ENCODE peak calls at places on chromosomes 6 and 20, in seven cellular contexts. E, M, I, U, V, D and J are unnamed samples.

GRCh38 chr6:15066433-15067337 is 179.2 kb upstream of the JARID2 start:
- DNase-seq in D (peak), U (no peak), E (peak), V (peak), M (no peak), I (peak), J (peak)

GRCh38 chr6:128932061-128932460 is 49.1 kb downstream of the LAMA2 start:
- DNase-seq in M (no peak), U (no peak), D (no peak), V (no peak), I (no peak), E (peak), J (no peak)

GRCh38 chr6:113246186-113246585 is 611.0 kb upstream of the MARCKS start:
- DNase-seq in U (no peak), I (no peak), E (peak), V (no peak), D (no peak), M (no peak), J (no peak)

GRCh38 chr6:44226368-44227137 is 3.2 kb downstream of the SLC29A1 start:
- DNase-seq in I (no peak), U (no peak), V (peak), D (no peak), E (no peak), M (no peak), J (peak)

GRCh38 chr6:106046116-106046853 is 39.9 kb upstream of the PRDM1 start:
- DNase-seq in U (no peak), V (no peak), E (no peak), D (no peak), M (no peak), I (no peak), J (no peak)

GRCh38 chr6:36247691-36248090 is 22.2 kb upstream of the PNPLA1 start:
- DNase-seq in V (no peak), E (peak), I (no peak), D (peak), M (no peak), U (no peak), J (peak)

GRCh38 chr6:4613795-4614194 is 162.4 kb upstream of the CDYL start:
- DNase-seq in E (no peak), D (no peak), V (no peak), M (no peak), I (no peak), U (no peak), J (no peak)

GRCh38 chr20:38260025-38260377 is 534 bp downstream of the KIAA1755 start:
- DNase-seq in V (no peak), I (peak), U (no peak), E (no peak), D (no peak), M (no peak), J (no peak)

GRCh38 chr6:153090241-153090930 is 40.7 kb downstream of the RGS17 start:
- DNase-seq in E (peak), I (no peak), M (no peak), D (no peak), U (no peak), V (no peak), J (no peak)

GRCh38 chr6:41470341-41471063 is 75.7 kb upstream of the FOXP4 start:
- DNase-seq in I (no peak), E (no peak), V (no peak), D (peak), U (peak), M (peak), J (peak)

GRCh38 chr6:139472341-139473038 is 98.0 kb upstream of the CITED2 start:
- DNase-seq in M (no peak), I (no peak), V (peak), U (peak), D (no peak), E (peak), J (no peak)

GRCh38 chr6:105500693-105501092 is 97.8 kb upstream of the PREP start:
- DNase-seq in V (no peak), M (no peak), D (no peak), U (no peak), I (no peak), E (no peak), J (no peak)

GRCh38 chr6:170132561-170132991 is 158.3 kb downstream of the DLL1 start:
- DNase-seq in D (no peak), E (no peak), M (no peak), U (no peak), V (no peak), I (no peak), J (peak)

GRCh38 chr20:60784321-60784720 is 467.7 kb upstream of the CDH4 start:
- DNase-seq in I (no peak), M (no peak), U (no peak), E (no peak), V (no peak), D (no peak), J (no peak)

GRCh38 chr20:63172726-63173125 is 43.2 kb downstream of the YTHDF1 start:
- DNase-seq in M (no peak), V (peak), U (no peak), I (no peak), D (no peak), E (no peak), J (no peak)

GRCh38 chr6:52333840-52334200 is 28.1 kb upstream of the PAQR8 start:
- DNase-seq in M (no peak), D (no peak), I (no peak), E (no peak), U (no peak), V (no peak), J (no peak)

DNA sequence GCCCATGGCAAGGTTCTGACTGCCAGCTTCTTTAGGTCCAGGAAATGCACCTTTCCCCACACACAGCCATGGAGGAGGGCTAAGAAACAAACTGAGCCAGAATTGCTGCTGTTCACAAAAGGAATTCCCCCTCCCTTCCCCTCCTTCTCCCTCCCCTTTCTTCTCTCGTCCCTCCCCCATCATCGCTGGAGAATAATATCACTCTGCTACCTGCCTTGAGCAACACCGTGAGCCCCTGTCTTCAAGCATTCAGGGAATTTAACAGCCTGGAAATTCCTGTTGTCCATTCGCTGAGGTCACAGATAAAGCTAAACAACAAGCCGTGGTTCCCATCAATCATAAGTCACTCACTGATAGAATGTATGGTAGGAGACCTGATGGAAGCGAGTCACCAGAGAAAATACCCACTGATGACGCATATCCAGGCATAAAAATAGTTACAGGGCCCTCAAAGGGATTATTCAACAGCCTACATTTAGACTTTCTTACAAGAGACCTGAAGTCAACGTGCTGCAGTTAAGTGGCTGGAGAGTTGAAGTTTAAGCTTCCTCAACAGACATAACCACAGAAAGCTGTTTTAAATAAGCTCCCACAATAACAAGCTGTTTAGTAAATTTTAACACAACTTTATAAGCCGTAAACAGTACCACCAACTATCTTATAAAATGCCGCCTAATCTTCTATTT is 59.7 kb downstream of the HIVEP2 start:
- DNase-seq in I (no peak), U (peak), M (peak), V (no peak), D (peak), E (peak), J (peak)
- TF ChIP-seq POLR2A in I (no peak), U (peak), M (peak), V (no peak), D (no peak), E (peak), J (no peak)

GRCh38 chr6:37583261-37583660 is 83.6 kb upstream of the CCDC167 start:
- DNase-seq in M (no peak), U (no peak), I (no peak), E (no peak), V (no peak), D (no peak), J (no peak)

GRCh38 chr6:37580164-37580955 is 80.7 kb upstream of the CCDC167 start:
- DNase-seq in E (no peak), V (no peak), I (no peak), M (no peak), D (no peak), U (no peak), J (no peak)

GRCh38 chr6:37584654-37585522 is 85.2 kb upstream of the CCDC167 start:
- DNase-seq in V (no peak), I (no peak), U (no peak), M (no peak), D (no peak), E (no peak), J (no peak)

GRCh38 chr6:37579444-37580067 is 79.9 kb upstream of the CCDC167 start:
- DNase-seq in I (no peak), E (no peak), M (no peak), D (no peak), V (no peak), U (no peak), J (no peak)

DNA sequence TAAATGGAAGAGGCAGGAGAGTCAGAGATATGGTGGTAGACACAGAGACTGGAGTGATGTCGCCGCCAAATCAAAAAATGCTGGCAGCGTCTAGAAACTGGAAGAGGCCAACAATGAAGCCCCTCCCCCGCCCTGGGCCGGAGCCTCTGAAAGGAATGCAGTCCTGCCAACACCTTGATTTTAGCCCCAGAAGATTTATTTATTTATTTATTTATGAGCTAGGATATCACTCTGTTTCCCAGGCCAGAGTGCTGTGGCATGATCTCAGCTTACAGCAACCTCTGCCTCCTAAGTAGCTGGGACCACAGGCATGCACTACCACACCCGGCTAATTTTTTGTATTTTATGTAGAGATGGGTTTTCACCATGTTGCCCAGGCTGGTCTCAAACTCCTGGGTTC is 82.6 kb upstream of the CCDC167 start:
- DNase-seq in U (peak), V (no peak), M (no peak), I (no peak), E (no peak), D (no peak), J (no peak)
- TF ChIP-seq POLR2A in U (no peak), V (no peak), M (no peak), I (no peak), E (no peak), D (no peak), J (no peak)

DNA sequence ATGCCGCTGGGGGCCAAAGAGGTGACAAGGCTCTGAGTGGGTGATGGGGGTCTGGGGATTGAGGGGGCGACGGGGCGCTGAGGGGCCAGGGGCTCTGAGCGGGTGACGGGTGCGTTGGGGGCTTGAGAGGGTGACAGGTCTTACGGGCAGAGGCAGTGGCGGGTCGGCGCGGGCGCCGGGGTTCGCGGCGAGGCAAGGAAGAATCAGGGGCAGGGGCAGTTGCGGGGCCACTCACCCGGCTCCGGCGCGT is 146 bp downstream of the ZNFX1 start:
- DNase-seq in V (no peak), U (no peak), E (no peak), I (no peak), D (no peak), M (no peak), J (no peak)
- TF ChIP-seq POLR2A in V (no peak), U (no peak), E (no peak), I (peak), D (no peak), M (no peak), J (no peak)

GRCh38 chr6:24397631-24398030 is 5.1 kb upstream of the MRS2 start:
- DNase-seq in U (no peak), M (no peak), I (no peak), V (no peak), D (no peak), E (no peak), J (no peak)

GRCh38 chr6:24405262-24405661 is 2.5 kb downstream of the MRS2 start:
- DNase-seq in I (no peak), E (no peak), V (no peak), M (no peak), D (no peak), U (no peak), J (no peak)

GRCh38 chr6:24401458-24401857 is 1.3 kb upstream of the MRS2 start:
- DNase-seq in V (no peak), M (no peak), D (no peak), U (no peak), E (no peak), I (no peak), J (no peak)

GRCh38 chr6:24403501-24403824 is 727 bp downstream of the MRS2 start:
- DNase-seq in U (no peak), D (no peak), M (no peak), V (no peak), I (no peak), E (no peak), J (no peak)

GRCh38 chr6:24402697-24403500 is at the start of gene MRS2:
- DNase-seq in D (peak), I (peak), U (peak), V (peak), M (peak), E (peak), J (peak)
- TF ChIP-seq POLR2A in D (peak), I (peak), U (peak), V (peak), M (no peak), E (no peak), J (peak)

GRCh38 chr20:53737404-53738038 is 143.9 kb upstream of the ZNF217 start:
- DNase-seq in M (no peak), V (peak), U (no peak), I (no peak), E (no peak), D (no peak), J (no peak)

GRCh38 chr20:53738039-53738944 is 144.7 kb upstream of the ZNF217 start:
- DNase-seq in M (peak), I (peak), V (peak), D (peak), E (peak), U (peak), J (peak)

GRCh38 chr20:53736757-53737403 is 143.2 kb upstream of the ZNF217 start:
- DNase-seq in D (no peak), M (no peak), E (peak), I (no peak), V (no peak), U (no peak), J (no peak)

GRCh38 chr20:53735536-53736050 is 142.0 kb upstream of the ZNF217 start:
- DNase-seq in D (no peak), I (no peak), U (no peak), V (no peak), E (peak), M (no peak), J (no peak)

GRCh38 chr20:53736122-53736756 is 142.6 kb upstream of the ZNF217 start:
- DNase-seq in U (no peak), V (no peak), D (no peak), E (no peak), M (no peak), I (no peak), J (no peak)
- TF ChIP-seq POLR2A in U (no peak), V (no peak), D (no peak), E (no peak), M (no peak), I (no peak), J (no peak)